ENCODE peak calls at places on chromosome 11, in five cellular contexts. One of them, this sample, is unnamed.
A peak's percentile ranks its signal among the peaks of the same experiment; 100 is the strongest.

GRCh38 chr11:17770048-17770652 is 35.6 kb downstream of the KCNC1 start:
- DNase-seq in H9: peak; percentile 55
- DNase-seq in tibial nerve: no peak
- DNase-seq in sigmoid colon: no peak
- DNase-seq in adrenal gland: no peak
- DNase-seq in this sample: no peak

GRCh38 chr11:115129771-115130306 is 374.4 kb downstream of the CADM1 start:
- DNase-seq in tibial nerve: no peak
- DNase-seq in sigmoid colon: no peak
- DNase-seq in adrenal gland: peak; percentile 56
- DNase-seq in H9: no peak
- DNase-seq in this sample: no peak

GRCh38 chr11:43924112-43924855 is 18.2 kb upstream of the C11orf96 start:
- DNase-seq in tibial nerve: no peak
- DNase-seq in sigmoid colon: no peak
- DNase-seq in adrenal gland: peak; percentile 51
- DNase-seq in H9: peak; percentile 71
- DNase-seq in this sample: no peak

GRCh38 chr11:132878111-132878510 is 654.2 kb downstream of the OPCML start:
- DNase-seq in tibial nerve: no peak
- DNase-seq in adrenal gland: no peak
- DNase-seq in sigmoid colon: no peak
- DNase-seq in H9: no peak
- DNase-seq in this sample: no peak

GRCh38 chr11:8913961-8914660 is 3.1 kb downstream of the AKIP1 start:
- DNase-seq in H9: peak; percentile 61
- DNase-seq in tibial nerve: no peak
- DNase-seq in adrenal gland: peak; percentile 74
- DNase-seq in sigmoid colon: no peak
- DNase-seq in this sample: no peak

GRCh38 chr11:2525166-2525861 is 80.5 kb downstream of the KCNQ1 start:
- DNase-seq in tibial nerve: no peak
- DNase-seq in adrenal gland: peak; percentile 60
- DNase-seq in sigmoid colon: peak; percentile 53
- DNase-seq in H9: peak; percentile 19
- DNase-seq in this sample: no peak

GRCh38 chr11:126331286-126331685 is 24.2 kb upstream of the ST3GAL4 start:
- DNase-seq in adrenal gland: no peak
- DNase-seq in sigmoid colon: no peak
- DNase-seq in tibial nerve: no peak
- DNase-seq in H9: no peak
- DNase-seq in this sample: no peak

GRCh38 chr11:134449713-134450112 is 37.7 kb upstream of the B3GAT1 start:
- DNase-seq in H9: peak; percentile 76
- DNase-seq in sigmoid colon: peak; percentile 20
- DNase-seq in tibial nerve: no peak
- DNase-seq in adrenal gland: no peak
- DNase-seq in this sample: no peak

GRCh38 chr11:30586251-30587144 is at the start of gene MPPED2:
- DNase-seq in tibial nerve: no peak
- DNase-seq in H9: peak; percentile 79
- DNase-seq in adrenal gland: peak; percentile 70
- DNase-seq in sigmoid colon: peak; percentile 77
- DNase-seq in this sample: no peak

GRCh38 chr11:126497581-126498109 is 142.2 kb downstream of the ST3GAL4 start:
- DNase-seq in H9: no peak
- DNase-seq in tibial nerve: no peak
- DNase-seq in adrenal gland: no peak
- DNase-seq in sigmoid colon: peak; percentile 58
- DNase-seq in this sample: no peak

GRCh38 chr11:118084247-118084646 is 2.5 kb downstream of the SMIM35 start:
- DNase-seq in sigmoid colon: no peak
- DNase-seq in H9: no peak
- DNase-seq in tibial nerve: no peak
- DNase-seq in adrenal gland: peak; percentile 56
- DNase-seq in this sample: no peak

GRCh38 chr11:81207421-81208054 is 1526.1 kb downstream of the FAM181B start:
- DNase-seq in tibial nerve: no peak
- DNase-seq in H9: peak; percentile 35
- DNase-seq in adrenal gland: no peak
- DNase-seq in sigmoid colon: no peak
- DNase-seq in this sample: no peak

GRCh38 chr11:113932788-113933187 is 28.2 kb downstream of the HTR3B start:
- DNase-seq in tibial nerve: no peak
- DNase-seq in adrenal gland: no peak
- DNase-seq in H9: peak; percentile 49
- DNase-seq in sigmoid colon: no peak
- DNase-seq in this sample: no peak

GRCh38 chr11:125402436-125402835 is 93.6 kb downstream of the FEZ1 start:
- DNase-seq in adrenal gland: peak; percentile 58
- DNase-seq in sigmoid colon: no peak
- DNase-seq in tibial nerve: no peak
- DNase-seq in H9: no peak
- DNase-seq in this sample: no peak

GRCh38 chr11:8608646-8609045 is 14.6 kb upstream of the STK33 start:
- DNase-seq in adrenal gland: peak; percentile 75
- DNase-seq in sigmoid colon: no peak
- DNase-seq in H9: no peak
- DNase-seq in tibial nerve: no peak
- DNase-seq in this sample: no peak

GRCh38 chr11:10770626-10771254 is 19.7 kb downstream of the CTR9 start:
- DNase-seq in H9: no peak
- DNase-seq in sigmoid colon: no peak
- DNase-seq in adrenal gland: peak; percentile 87
- DNase-seq in tibial nerve: peak; percentile 52
- DNase-seq in this sample: no peak

GRCh38 chr11:114115406-114116054 is 56.0 kb downstream of the ZBTB16 start:
- DNase-seq in tibial nerve: no peak
- DNase-seq in sigmoid colon: peak; percentile 60
- DNase-seq in adrenal gland: peak; percentile 52
- DNase-seq in H9: peak; percentile 38
- DNase-seq in this sample: no peak

GRCh38 chr11:9716275-9717039 is 52.6 kb downstream of the SWAP70 start:
- DNase-seq in H9: no peak
- DNase-seq in adrenal gland: peak; percentile 59
- DNase-seq in sigmoid colon: no peak
- DNase-seq in tibial nerve: no peak
- DNase-seq in this sample: no peak

GRCh38 chr11:39786281-39786680 is 1673.2 kb downstream of the LRRC4C start:
- DNase-seq in H9: no peak
- DNase-seq in tibial nerve: no peak
- DNase-seq in adrenal gland: no peak
- DNase-seq in sigmoid colon: no peak
- DNase-seq in this sample: no peak

GRCh38 chr11:26231252-26231661 is 100.7 kb upstream of the ANO3 start:
- DNase-seq in H9: no peak
- DNase-seq in adrenal gland: no peak
- DNase-seq in tibial nerve: no peak
- DNase-seq in sigmoid colon: no peak
- DNase-seq in this sample: no peak

GRCh38 chr11:112533682-112534081 is 273.0 kb upstream of the PLET1 start:
- DNase-seq in adrenal gland: no peak
- DNase-seq in sigmoid colon: no peak
- DNase-seq in tibial nerve: no peak
- DNase-seq in H9: no peak
- DNase-seq in this sample: no peak

GRCh38 chr11:92384807-92385206 is 160.2 kb downstream of the FAT3 start:
- DNase-seq in H9: no peak
- DNase-seq in adrenal gland: no peak
- DNase-seq in tibial nerve: no peak
- DNase-seq in sigmoid colon: no peak
- DNase-seq in this sample: no peak

GRCh38 chr11:44840085-44840478 is 110.6 kb downstream of the TP53I11 start:
- DNase-seq in adrenal gland: no peak
- DNase-seq in H9: no peak
- DNase-seq in sigmoid colon: no peak
- DNase-seq in tibial nerve: no peak
- DNase-seq in this sample: no peak

GRCh38 chr11:82680252-82680651 is 53.4 kb downstream of the FAM181B start:
- DNase-seq in adrenal gland: no peak
- DNase-seq in tibial nerve: no peak
- DNase-seq in H9: no peak
- DNase-seq in sigmoid colon: no peak
- DNase-seq in this sample: peak; percentile 92

GRCh38 chr11:78586452-78587046 is 11.9 kb upstream of the NARS2 start:
- DNase-seq in H9: no peak
- DNase-seq in tibial nerve: no peak
- DNase-seq in sigmoid colon: no peak
- DNase-seq in adrenal gland: no peak
- DNase-seq in this sample: no peak

GRCh38 chr11:120248551-120249278 is 8.8 kb downstream of the POU2F3 start:
- DNase-seq in sigmoid colon: no peak
- DNase-seq in tibial nerve: no peak
- DNase-seq in H9: no peak
- DNase-seq in adrenal gland: no peak
- DNase-seq in this sample: peak; percentile 87

GRCh38 chr11:109017489-109017888 is 352.6 kb downstream of the DDX10 start:
- DNase-seq in H9: no peak
- DNase-seq in adrenal gland: no peak
- DNase-seq in sigmoid colon: no peak
- DNase-seq in tibial nerve: no peak
- DNase-seq in this sample: no peak

GRCh38 chr11:47511927-47512326 is 41.0 kb downstream of the CELF1 start:
- DNase-seq in H9: no peak
- DNase-seq in tibial nerve: no peak
- DNase-seq in adrenal gland: no peak
- DNase-seq in sigmoid colon: no peak
- DNase-seq in this sample: no peak

GRCh38 chr11:88538088-88538487 is 200.6 kb upstream of the CTSC start:
- DNase-seq in adrenal gland: no peak
- DNase-seq in tibial nerve: no peak
- DNase-seq in H9: no peak
- DNase-seq in sigmoid colon: no peak
- DNase-seq in this sample: no peak

GRCh38 chr11:36377759-36378553 is 81.9 kb downstream of the PRR5L start:
- DNase-seq in tibial nerve: no peak
- DNase-seq in sigmoid colon: no peak
- DNase-seq in adrenal gland: no peak
- DNase-seq in H9: no peak
- DNase-seq in this sample: no peak

GRCh38 chr11:70944141-70944540 is 308.2 kb downstream of the SHANK2 start:
- DNase-seq in sigmoid colon: no peak
- DNase-seq in adrenal gland: no peak
- DNase-seq in tibial nerve: no peak
- DNase-seq in H9: no peak
- DNase-seq in this sample: no peak

GRCh38 chr11:71379722-71380121 is 68.5 kb downstream of the DHCR7 start:
- DNase-seq in H9: no peak
- DNase-seq in sigmoid colon: no peak
- DNase-seq in tibial nerve: no peak
- DNase-seq in adrenal gland: no peak
- DNase-seq in this sample: no peak

DNA sequence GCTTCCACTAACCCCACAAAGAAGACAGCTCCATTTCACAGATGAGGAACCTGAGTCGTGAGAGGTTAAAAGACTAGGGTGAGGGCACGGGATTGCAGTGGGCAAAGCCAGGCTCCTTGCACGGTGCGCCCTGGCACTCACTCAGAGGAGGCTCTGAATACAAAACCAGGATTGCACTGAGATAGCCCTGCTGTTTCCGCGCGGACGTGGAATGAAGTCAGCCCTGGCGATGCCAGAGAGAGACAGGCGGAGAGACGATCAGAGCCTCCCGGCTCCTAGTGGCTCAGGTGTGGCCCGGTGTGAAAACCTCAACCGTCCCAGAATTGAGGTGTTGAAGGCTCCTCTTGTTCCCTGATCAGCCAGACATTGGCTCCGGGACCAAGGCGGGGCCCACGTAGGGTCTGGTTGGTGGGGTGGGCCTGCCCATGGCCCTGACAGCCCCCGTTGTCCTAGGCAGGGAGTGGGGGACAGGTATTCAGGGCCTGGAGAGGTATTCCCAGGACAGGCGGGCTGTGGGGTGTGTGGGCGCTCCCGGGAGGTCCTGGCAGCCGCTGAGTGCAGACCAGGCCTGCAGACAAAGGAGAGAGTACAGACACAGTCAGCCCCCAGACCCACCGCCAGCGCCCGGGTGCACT is 43.1 kb upstream of the LINC01488 start:
- DNase-seq in adrenal gland: no peak
- DNase-seq in tibial nerve: no peak
- DNase-seq in H9: no peak
- DNase-seq in sigmoid colon: no peak
- DNase-seq in this sample: no peak
- H3K4me1 ChIP-seq in adrenal gland: peaks cover 8% of the 10 kb centered on the region
- H3K4me1 ChIP-seq in tibial nerve: peaks cover 13% of the 10 kb centered on the region
- H3K4me1 ChIP-seq in H9: peaks cover 7% of the 10 kb centered on the region
- H3K4me1 ChIP-seq in sigmoid colon: no peaks in the 10 kb centered on the region
- H3K4me1 ChIP-seq in this sample: peaks cover 68% of the 10 kb centered on the region

GRCh38 chr11:35142481-35143207 is 3.7 kb downstream of the CD44 start:
- DNase-seq in adrenal gland: no peak
- DNase-seq in H9: no peak
- DNase-seq in sigmoid colon: no peak
- DNase-seq in tibial nerve: no peak
- DNase-seq in this sample: peak; percentile 34
- TF ChIP-seq CTCF in adrenal gland: no peak
- TF ChIP-seq CTCF in H9: no peak
- TF ChIP-seq CTCF in sigmoid colon: no peak
- TF ChIP-seq CTCF in tibial nerve: no peak
- TF ChIP-seq CTCF in this sample: peak; percentile 50

GRCh38 chr11:27409060-27409459 is 46.0 kb upstream of the CCDC34 start:
- DNase-seq in H9: no peak
- DNase-seq in sigmoid colon: no peak
- DNase-seq in adrenal gland: no peak
- DNase-seq in tibial nerve: no peak
- DNase-seq in this sample: no peak
- H3K4me1 ChIP-seq in H9: peaks cover 2% of the 10 kb centered on the region
- H3K4me1 ChIP-seq in sigmoid colon: no peaks in the 10 kb centered on the region
- H3K4me1 ChIP-seq in adrenal gland: peaks cover 15% of the 10 kb centered on the region
- H3K4me1 ChIP-seq in tibial nerve: peaks cover 3% of the 10 kb centered on the region
- H3K4me1 ChIP-seq in this sample: no peaks in the 10 kb centered on the region

DNA sequence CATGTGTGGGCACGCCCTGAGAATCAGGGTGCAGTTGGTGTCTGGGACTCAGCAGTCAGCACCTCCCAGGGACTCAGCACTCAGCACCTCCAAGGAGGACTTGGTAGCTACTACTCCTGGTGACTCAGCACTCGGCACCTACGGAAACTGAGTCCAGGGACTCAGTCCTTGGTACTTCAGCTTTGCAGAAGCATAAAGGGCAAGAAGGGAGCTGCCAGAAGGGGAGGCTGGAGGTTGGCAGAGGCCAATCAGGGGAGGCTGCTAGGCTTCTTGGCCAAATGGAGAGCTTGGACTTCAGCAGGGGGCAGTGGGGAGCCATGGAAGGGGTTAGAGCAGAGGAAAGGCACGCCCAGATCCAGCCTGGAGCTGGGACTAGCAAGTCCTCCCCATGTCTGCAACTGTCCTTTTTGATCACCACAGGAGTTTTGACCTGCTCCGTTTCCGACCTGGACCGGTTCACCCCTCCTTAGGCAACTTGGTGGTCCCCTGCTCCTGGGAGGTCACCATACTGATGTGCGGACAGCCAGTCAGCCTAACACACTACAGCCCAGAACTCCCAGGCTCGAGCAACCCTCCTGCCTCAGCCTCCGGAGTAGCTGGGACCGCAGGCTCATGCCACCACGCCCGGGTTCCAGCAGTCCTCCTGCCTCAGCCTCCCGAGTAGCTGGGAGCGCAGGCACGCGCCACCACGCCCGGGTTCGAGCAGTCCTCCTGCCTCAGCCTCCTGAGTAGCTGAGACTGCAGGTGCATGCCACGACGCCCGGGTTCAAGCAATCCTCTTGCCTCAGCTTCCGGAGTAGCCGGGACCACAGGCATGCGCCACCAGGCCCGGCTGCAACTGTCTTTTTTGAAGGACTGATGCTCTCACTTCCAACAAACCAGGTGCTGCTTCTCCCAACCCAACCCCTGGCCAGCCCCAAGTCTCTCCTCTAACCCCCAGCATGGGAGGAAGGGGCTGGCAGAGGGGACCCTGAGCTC is 1.5 kb downstream of the ANO9 start:
- DNase-seq in sigmoid colon: no peak
- DNase-seq in H9: no peak
- DNase-seq in adrenal gland: no peak
- DNase-seq in tibial nerve: no peak
- DNase-seq in this sample: no peak
- TF ChIP-seq CTCF in sigmoid colon: no peak
- TF ChIP-seq CTCF in H9: peak; percentile 36
- TF ChIP-seq CTCF in adrenal gland: no peak
- TF ChIP-seq CTCF in tibial nerve: no peak
- TF ChIP-seq CTCF in this sample: no peak

This sample was measured in PC-9.